ENCODE peak calls at places on chromosomes 13 and 19, in eight cellular contexts. One of them, this sample, is unnamed.
A peak's percentile ranks its signal among the peaks of the same experiment; 100 is the strongest.

GRCh38 chr13:114288157-114288591 is 6.8 kb downstream of the UPF3A start:
- DNase-seq in tibial artery: no peak
- DNase-seq in activated naive CD8-positive, alpha-beta T cell treated with anti-CD3 and anti-CD28 coated beads for 36 hours: no peak
- DNase-seq in mesothelial cell of epicardium: no peak
- DNase-seq in gastrocnemius medialis: no peak
- DNase-seq in HS-5: no peak
- DNase-seq in WTC11: no peak
- DNase-seq in hippocampal formation: no peak
- DNase-seq in this sample: no peak

GRCh38 chr13:42110410-42111155 is 62.1 kb downstream of the DGKH start:
- DNase-seq in tibial artery: no peak
- DNase-seq in activated naive CD8-positive, alpha-beta T cell treated with anti-CD3 and anti-CD28 coated beads for 36 hours: no peak
- DNase-seq in mesothelial cell of epicardium: no peak
- DNase-seq in gastrocnemius medialis: no peak
- DNase-seq in HS-5: peak; percentile 53
- DNase-seq in WTC11: no peak
- DNase-seq in hippocampal formation: no peak
- DNase-seq in this sample: peak; percentile 21

GRCh38 chr13:113742000-113742441 is 17.0 kb upstream of the TMEM255B start:
- DNase-seq in tibial artery: no peak
- DNase-seq in activated naive CD8-positive, alpha-beta T cell treated with anti-CD3 and anti-CD28 coated beads for 36 hours: peak; percentile 45
- DNase-seq in mesothelial cell of epicardium: no peak
- DNase-seq in gastrocnemius medialis: no peak
- DNase-seq in HS-5: no peak
- DNase-seq in WTC11: peak; percentile 53
- DNase-seq in hippocampal formation: no peak
- DNase-seq in this sample: no peak

GRCh38 chr13:95191821-95192220 is 109.4 kb downstream of the ABCC4 start:
- DNase-seq in tibial artery: peak; percentile 79
- DNase-seq in activated naive CD8-positive, alpha-beta T cell treated with anti-CD3 and anti-CD28 coated beads for 36 hours: peak; percentile 66
- DNase-seq in mesothelial cell of epicardium: peak; percentile 90
- DNase-seq in gastrocnemius medialis: peak; percentile 72
- DNase-seq in HS-5: peak; percentile 3
- DNase-seq in WTC11: peak; percentile 93
- DNase-seq in hippocampal formation: peak; percentile 66
- DNase-seq in this sample: peak; percentile 22

GRCh38 chr13:37565425-37565824 is 33.1 kb downstream of the POSTN start:
- DNase-seq in tibial artery: no peak
- DNase-seq in activated naive CD8-positive, alpha-beta T cell treated with anti-CD3 and anti-CD28 coated beads for 36 hours: no peak
- DNase-seq in mesothelial cell of epicardium: no peak
- DNase-seq in gastrocnemius medialis: no peak
- DNase-seq in HS-5: no peak
- DNase-seq in WTC11: no peak
- DNase-seq in hippocampal formation: no peak
- DNase-seq in this sample: no peak

GRCh38 chr19:46845959-46846459 is 4.6 kb downstream of the AP2S1 start:
- DNase-seq in tibial artery: no peak
- DNase-seq in activated naive CD8-positive, alpha-beta T cell treated with anti-CD3 and anti-CD28 coated beads for 36 hours: no peak
- DNase-seq in mesothelial cell of epicardium: no peak
- DNase-seq in gastrocnemius medialis: no peak
- DNase-seq in HS-5: no peak
- DNase-seq in WTC11: no peak
- DNase-seq in hippocampal formation: no peak
- DNase-seq in this sample: no peak

GRCh38 chr13:80235559-80236296 is 105.2 kb downstream of the SPRY2 start:
- DNase-seq in tibial artery: no peak
- DNase-seq in activated naive CD8-positive, alpha-beta T cell treated with anti-CD3 and anti-CD28 coated beads for 36 hours: no peak
- DNase-seq in mesothelial cell of epicardium: no peak
- DNase-seq in gastrocnemius medialis: no peak
- DNase-seq in HS-5: no peak
- DNase-seq in WTC11: no peak
- DNase-seq in hippocampal formation: no peak
- DNase-seq in this sample: no peak

GRCh38 chr19:54190942-54191670 is at the start of gene TSEN34:
- DNase-seq in tibial artery: peak; percentile 85
- DNase-seq in activated naive CD8-positive, alpha-beta T cell treated with anti-CD3 and anti-CD28 coated beads for 36 hours: peak; percentile 93
- DNase-seq in mesothelial cell of epicardium: peak; percentile 93
- DNase-seq in gastrocnemius medialis: no peak
- DNase-seq in HS-5: peak; percentile 63
- DNase-seq in WTC11: peak; percentile 80
- DNase-seq in hippocampal formation: peak; percentile 87
- DNase-seq in this sample: no peak

GRCh38 chr13:27183561-27184147 is 12.0 kb upstream of the USP12 start:
- DNase-seq in tibial artery: no peak
- DNase-seq in activated naive CD8-positive, alpha-beta T cell treated with anti-CD3 and anti-CD28 coated beads for 36 hours: no peak
- DNase-seq in mesothelial cell of epicardium: no peak
- DNase-seq in gastrocnemius medialis: no peak
- DNase-seq in HS-5: no peak
- DNase-seq in WTC11: no peak
- DNase-seq in hippocampal formation: no peak
- DNase-seq in this sample: no peak

GRCh38 chr13:37040789-37041188 is 18.7 kb downstream of the SUPT20H start:
- DNase-seq in tibial artery: no peak
- DNase-seq in activated naive CD8-positive, alpha-beta T cell treated with anti-CD3 and anti-CD28 coated beads for 36 hours: no peak
- DNase-seq in mesothelial cell of epicardium: no peak
- DNase-seq in gastrocnemius medialis: no peak
- DNase-seq in HS-5: no peak
- DNase-seq in WTC11: no peak
- DNase-seq in hippocampal formation: no peak
- DNase-seq in this sample: no peak

GRCh38 chr13:78491978-78492377 is 111.4 kb downstream of the POU4F1 start:
- DNase-seq in tibial artery: no peak
- DNase-seq in activated naive CD8-positive, alpha-beta T cell treated with anti-CD3 and anti-CD28 coated beads for 36 hours: no peak
- DNase-seq in mesothelial cell of epicardium: no peak
- DNase-seq in gastrocnemius medialis: no peak
- DNase-seq in HS-5: no peak
- DNase-seq in WTC11: no peak
- DNase-seq in hippocampal formation: no peak
- DNase-seq in this sample: no peak

GRCh38 chr19:51552996-51553725 is 17.9 kb upstream of the ZNF175 start:
- DNase-seq in tibial artery: no peak
- DNase-seq in activated naive CD8-positive, alpha-beta T cell treated with anti-CD3 and anti-CD28 coated beads for 36 hours: peak; percentile 37
- DNase-seq in mesothelial cell of epicardium: peak; percentile 76
- DNase-seq in gastrocnemius medialis: no peak
- DNase-seq in HS-5: no peak
- DNase-seq in WTC11: peak; percentile 97
- DNase-seq in hippocampal formation: no peak
- DNase-seq in this sample: no peak

GRCh38 chr19:3161453-3161852 is 17.1 kb upstream of the S1PR4 start:
- DNase-seq in tibial artery: no peak
- DNase-seq in activated naive CD8-positive, alpha-beta T cell treated with anti-CD3 and anti-CD28 coated beads for 36 hours: no peak
- DNase-seq in mesothelial cell of epicardium: no peak
- DNase-seq in gastrocnemius medialis: no peak
- DNase-seq in HS-5: no peak
- DNase-seq in WTC11: no peak
- DNase-seq in hippocampal formation: no peak
- DNase-seq in this sample: no peak

GRCh38 chr13:113636266-113636963 is 21.6 kb downstream of the ATP4B start:
- DNase-seq in tibial artery: peak; percentile 35
- DNase-seq in activated naive CD8-positive, alpha-beta T cell treated with anti-CD3 and anti-CD28 coated beads for 36 hours: no peak
- DNase-seq in mesothelial cell of epicardium: no peak
- DNase-seq in gastrocnemius medialis: no peak
- DNase-seq in HS-5: no peak
- DNase-seq in WTC11: peak; percentile 5
- DNase-seq in hippocampal formation: no peak
- DNase-seq in this sample: no peak

GRCh38 chr13:74466015-74466414 is 331.8 kb upstream of the KLF12 start:
- DNase-seq in tibial artery: no peak
- DNase-seq in activated naive CD8-positive, alpha-beta T cell treated with anti-CD3 and anti-CD28 coated beads for 36 hours: no peak
- DNase-seq in mesothelial cell of epicardium: no peak
- DNase-seq in gastrocnemius medialis: no peak
- DNase-seq in HS-5: no peak
- DNase-seq in WTC11: no peak
- DNase-seq in hippocampal formation: no peak
- DNase-seq in this sample: no peak

GRCh38 chr13:36891752-36892151 is 28.3 kb downstream of the SMAD9 start:
- DNase-seq in tibial artery: no peak
- DNase-seq in activated naive CD8-positive, alpha-beta T cell treated with anti-CD3 and anti-CD28 coated beads for 36 hours: no peak
- DNase-seq in mesothelial cell of epicardium: no peak
- DNase-seq in gastrocnemius medialis: no peak
- DNase-seq in HS-5: no peak
- DNase-seq in WTC11: no peak
- DNase-seq in hippocampal formation: no peak
- DNase-seq in this sample: no peak

GRCh38 chr13:98172570-98173405 is 4.3 kb downstream of the RNF113B start:
- DNase-seq in tibial artery: no peak
- DNase-seq in activated naive CD8-positive, alpha-beta T cell treated with anti-CD3 and anti-CD28 coated beads for 36 hours: no peak
- DNase-seq in mesothelial cell of epicardium: no peak
- DNase-seq in gastrocnemius medialis: no peak
- DNase-seq in HS-5: no peak
- DNase-seq in WTC11: no peak
- DNase-seq in hippocampal formation: no peak
- DNase-seq in this sample: no peak

GRCh38 chr19:55113570-55114039 is 3.8 kb downstream of the PPP1R12C start:
- DNase-seq in tibial artery: peak; percentile 97
- DNase-seq in activated naive CD8-positive, alpha-beta T cell treated with anti-CD3 and anti-CD28 coated beads for 36 hours: no peak
- DNase-seq in mesothelial cell of epicardium: peak; percentile 74
- DNase-seq in gastrocnemius medialis: peak; percentile 73
- DNase-seq in HS-5: peak; percentile 34
- DNase-seq in WTC11: peak; percentile 79
- DNase-seq in hippocampal formation: peak; percentile 16
- DNase-seq in this sample: no peak

GRCh38 chr19:50728084-50728737 is 5.0 kb downstream of the CLEC11A start:
- DNase-seq in tibial artery: no peak
- DNase-seq in activated naive CD8-positive, alpha-beta T cell treated with anti-CD3 and anti-CD28 coated beads for 36 hours: peak; percentile 97
- DNase-seq in mesothelial cell of epicardium: peak; percentile 74
- DNase-seq in gastrocnemius medialis: peak; percentile 35
- DNase-seq in HS-5: no peak
- DNase-seq in WTC11: peak; percentile 99
- DNase-seq in hippocampal formation: peak; percentile 66
- DNase-seq in this sample: no peak

GRCh38 chr13:36418022-36418805 is 14.1 kb upstream of the CCNA1 start:
- DNase-seq in tibial artery: no peak
- DNase-seq in activated naive CD8-positive, alpha-beta T cell treated with anti-CD3 and anti-CD28 coated beads for 36 hours: no peak
- DNase-seq in mesothelial cell of epicardium: no peak
- DNase-seq in gastrocnemius medialis: no peak
- DNase-seq in HS-5: no peak
- DNase-seq in WTC11: no peak
- DNase-seq in hippocampal formation: no peak
- DNase-seq in this sample: no peak